ENCODE peak calls at places on chromosomes 13 and 19, in nine cellular contexts. One of them, this sample, is unnamed.

GRCh38 chr13:53921473-53921872 is 892.9 kb downstream of the OLFM4 start:
- DNase-seq in foreskin fibroblast: no peak
- DNase-seq in iris pigment epithelial cell: no peak
- DNase-seq in Caki2: no peak
- DNase-seq in NCI-H510A: no peak
- DNase-seq in CD4-positive, CD25-positive, alpha-beta regulatory T cell: no peak
- DNase-seq in T-cell: no peak
- DNase-seq in HT1080: no peak
- DNase-seq in fibroblast of the aortic adventitia: no peak
- DNase-seq in this sample: no peak

GRCh38 chr13:64684685-64685431 is 2545.3 kb downstream of the PCDH9 start:
- DNase-seq in T-cell: no peak
- DNase-seq in CD4-positive, CD25-positive, alpha-beta regulatory T cell: no peak
- DNase-seq in HT1080: no peak
- DNase-seq in iris pigment epithelial cell: peak
- DNase-seq in NCI-H510A: no peak
- DNase-seq in fibroblast of the aortic adventitia: peak
- DNase-seq in Caki2: no peak
- DNase-seq in foreskin fibroblast: peak
- DNase-seq in this sample: peak

GRCh38 chr13:57627663-57628062 is 3.9 kb upstream of the PCDH17 start:
- DNase-seq in CD4-positive, CD25-positive, alpha-beta regulatory T cell: peak
- DNase-seq in T-cell: no peak
- DNase-seq in HT1080: peak
- DNase-seq in Caki2: no peak
- DNase-seq in fibroblast of the aortic adventitia: peak
- DNase-seq in foreskin fibroblast: peak
- DNase-seq in iris pigment epithelial cell: peak
- DNase-seq in NCI-H510A: no peak
- DNase-seq in this sample: peak

GRCh38 chr13:112117258-112117954 is 50.5 kb downstream of the SOX1 start:
- DNase-seq in fibroblast of the aortic adventitia: no peak
- DNase-seq in HT1080: no peak
- DNase-seq in iris pigment epithelial cell: no peak
- DNase-seq in Caki2: no peak
- DNase-seq in foreskin fibroblast: no peak
- DNase-seq in NCI-H510A: no peak
- DNase-seq in T-cell: no peak
- DNase-seq in CD4-positive, CD25-positive, alpha-beta regulatory T cell: no peak
- DNase-seq in this sample: no peak

GRCh38 chr13:73596382-73596781 is 537.6 kb downstream of the KLF5 start:
- DNase-seq in HT1080: no peak
- DNase-seq in NCI-H510A: no peak
- DNase-seq in iris pigment epithelial cell: no peak
- DNase-seq in fibroblast of the aortic adventitia: no peak
- DNase-seq in CD4-positive, CD25-positive, alpha-beta regulatory T cell: peak
- DNase-seq in foreskin fibroblast: no peak
- DNase-seq in Caki2: no peak
- DNase-seq in T-cell: no peak
- DNase-seq in this sample: no peak

GRCh38 chr13:41605319-41606285 is 148.3 kb downstream of the RGCC start:
- DNase-seq in NCI-H510A: no peak
- DNase-seq in HT1080: no peak
- DNase-seq in foreskin fibroblast: no peak
- DNase-seq in CD4-positive, CD25-positive, alpha-beta regulatory T cell: no peak
- DNase-seq in fibroblast of the aortic adventitia: no peak
- DNase-seq in Caki2: no peak
- DNase-seq in T-cell: no peak
- DNase-seq in iris pigment epithelial cell: no peak
- DNase-seq in this sample: no peak

GRCh38 chr13:37058801-37059135 is 720 bp downstream of the SUPT20H start:
- DNase-seq in T-cell: no peak
- DNase-seq in fibroblast of the aortic adventitia: no peak
- DNase-seq in iris pigment epithelial cell: peak
- DNase-seq in CD4-positive, CD25-positive, alpha-beta regulatory T cell: no peak
- DNase-seq in Caki2: no peak
- DNase-seq in HT1080: no peak
- DNase-seq in NCI-H510A: no peak
- DNase-seq in foreskin fibroblast: no peak
- DNase-seq in this sample: no peak

GRCh38 chr13:42420304-42420703 is 148.4 kb downstream of the AKAP11 start:
- DNase-seq in CD4-positive, CD25-positive, alpha-beta regulatory T cell: no peak
- DNase-seq in HT1080: no peak
- DNase-seq in fibroblast of the aortic adventitia: no peak
- DNase-seq in iris pigment epithelial cell: no peak
- DNase-seq in foreskin fibroblast: no peak
- DNase-seq in T-cell: no peak
- DNase-seq in Caki2: no peak
- DNase-seq in NCI-H510A: no peak
- DNase-seq in this sample: no peak

GRCh38 chr13:67229438-67230242 is 496 bp downstream of the PCDH9 start:
- DNase-seq in iris pigment epithelial cell: peak
- DNase-seq in foreskin fibroblast: no peak
- DNase-seq in Caki2: no peak
- DNase-seq in NCI-H510A: no peak
- DNase-seq in CD4-positive, CD25-positive, alpha-beta regulatory T cell: peak
- DNase-seq in fibroblast of the aortic adventitia: no peak
- DNase-seq in HT1080: no peak
- DNase-seq in T-cell: no peak
- DNase-seq in this sample: no peak

GRCh38 chr13:77692746-77693448 is 4.6 kb upstream of the SLAIN1 start:
- DNase-seq in foreskin fibroblast: no peak
- DNase-seq in CD4-positive, CD25-positive, alpha-beta regulatory T cell: no peak
- DNase-seq in fibroblast of the aortic adventitia: no peak
- DNase-seq in T-cell: no peak
- DNase-seq in HT1080: no peak
- DNase-seq in iris pigment epithelial cell: no peak
- DNase-seq in NCI-H510A: no peak
- DNase-seq in Caki2: no peak
- DNase-seq in this sample: no peak

GRCh38 chr19:34328982-34329381 is 36.0 kb upstream of the GPI start:
- DNase-seq in Caki2: no peak
- DNase-seq in foreskin fibroblast: no peak
- DNase-seq in NCI-H510A: no peak
- DNase-seq in CD4-positive, CD25-positive, alpha-beta regulatory T cell: no peak
- DNase-seq in iris pigment epithelial cell: no peak
- DNase-seq in HT1080: no peak
- DNase-seq in T-cell: no peak
- DNase-seq in fibroblast of the aortic adventitia: no peak
- DNase-seq in this sample: no peak

GRCh38 chr13:109271991-109272454 is 514.4 kb downstream of the IRS2 start:
- DNase-seq in Caki2: peak
- DNase-seq in foreskin fibroblast: no peak
- DNase-seq in CD4-positive, CD25-positive, alpha-beta regulatory T cell: no peak
- DNase-seq in NCI-H510A: no peak
- DNase-seq in fibroblast of the aortic adventitia: no peak
- DNase-seq in HT1080: peak
- DNase-seq in T-cell: no peak
- DNase-seq in iris pigment epithelial cell: peak
- DNase-seq in this sample: peak

GRCh38 chr19:41307090-41307875 is 2.7 kb upstream of the CCDC97 start:
- DNase-seq in HT1080: no peak
- DNase-seq in Caki2: no peak
- DNase-seq in NCI-H510A: no peak
- DNase-seq in T-cell: no peak
- DNase-seq in foreskin fibroblast: no peak
- DNase-seq in CD4-positive, CD25-positive, alpha-beta regulatory T cell: peak
- DNase-seq in iris pigment epithelial cell: no peak
- DNase-seq in fibroblast of the aortic adventitia: no peak
- DNase-seq in this sample: no peak

GRCh38 chr13:32047796-32048195 is 16.2 kb downstream of the FRY start:
- DNase-seq in T-cell: no peak
- DNase-seq in HT1080: no peak
- DNase-seq in NCI-H510A: no peak
- DNase-seq in foreskin fibroblast: no peak
- DNase-seq in Caki2: no peak
- DNase-seq in CD4-positive, CD25-positive, alpha-beta regulatory T cell: no peak
- DNase-seq in fibroblast of the aortic adventitia: no peak
- DNase-seq in iris pigment epithelial cell: no peak
- DNase-seq in this sample: no peak

This sample was measured in astrocyte of the spinal cord.